ENCODE peak calls at places on chromosomes 5 and 9, in five cellular contexts. P is A549, R is neural crest cell, F is type B pancreatic cell, W is foreskin fibroblast. T is an unnamed sample.

GRCh38 chr9:129312251-129312650 is 134.2 kb upstream of the IER5L start:
- DNase-seq in R (no peak), P (no peak), F (peak), W (no peak), T (no peak)

GRCh38 chr9:6014668-6015270 is 655 bp downstream of the RANBP6 start:
- DNase-seq in R (no peak), P (peak), F (no peak), W (peak), T (no peak)

GRCh38 chr9:128713411-128713780 is 10.5 kb downstream of the ZDHHC12 start:
- DNase-seq in F (no peak), P (no peak), W (no peak), R (no peak), T (no peak)

GRCh38 chr9:33125871-33126822 is 41.0 kb downstream of the B4GALT1 start:
- DNase-seq in P (peak), W (peak), R (no peak), F (no peak), T (no peak)

GRCh38 chr5:129460121-129460950 is at the start of gene ADAMTS19:
- DNase-seq in F (peak), P (peak), W (peak), R (peak), T (no peak)

GRCh38 chr9:17631396-17631795 is 52.5 kb downstream of the SH3GL2 start:
- DNase-seq in R (no peak), P (no peak), F (no peak), W (no peak), T (no peak)

GRCh38 chr5:55702612-55703345 is 9.3 kb downstream of the SLC38A9 start:
- DNase-seq in R (no peak), W (no peak), F (no peak), P (no peak), T (no peak)

GRCh38 chr5:138538943-138539627 is 4.0 kb downstream of the ETF1 start:
- DNase-seq in P (no peak), F (no peak), W (no peak), R (no peak), T (no peak)

GRCh38 chr9:86573886-86574285 is 219.7 kb upstream of the TUT7 start:
- DNase-seq in W (peak), P (no peak), F (no peak), R (no peak), T (no peak)

GRCh38 chr5:151019331-151019730 is 1.1 kb upstream of the GPX3 start:
- DNase-seq in P (no peak), R (no peak), F (no peak), W (no peak), T (no peak)

GRCh38 chr9:98775831-98776441 is 20.4 kb downstream of the ANKS6 start:
- DNase-seq in R (peak), P (peak), W (peak), F (no peak), T (no peak)

GRCh38 chr9:99947395-99947794 is 40.9 kb downstream of the STX17 start:
- DNase-seq in F (no peak), W (peak), P (peak), R (no peak), T (no peak)
- TF ChIP-seq CTCF in F (peak), W (peak), P (no peak), R (peak), T (no peak)

GRCh38 chr5:154866841-154867240 is 8.4 kb downstream of the CNOT8 start:
- DNase-seq in R (no peak), W (no peak), F (no peak), P (no peak), T (no peak)

GRCh38 chr5:154873791-154874331 is 15.4 kb downstream of the CNOT8 start:
- DNase-seq in F (no peak), P (no peak), R (no peak), W (no peak), T (no peak)

GRCh38 chr5:154865466-154866184 is 7.2 kb downstream of the CNOT8 start:
- DNase-seq in W (no peak), F (no peak), P (no peak), R (no peak), T (no peak)

GRCh38 chr5:154871732-154872131 is 13.3 kb downstream of the CNOT8 start:
- DNase-seq in R (no peak), W (no peak), F (no peak), P (no peak), T (no peak)

GRCh38 chr5:154868702-154869101 is 10.3 kb downstream of the CNOT8 start:
- DNase-seq in F (no peak), P (peak), R (no peak), W (peak), T (no peak)
- TF ChIP-seq CTCF in F (peak), P (peak), R (no peak), W (peak), T (no peak)

GRCh38 chr9:117046666-117047327 is 359.7 kb downstream of the TRIM32 start:
- DNase-seq in W (no peak), R (no peak), F (no peak), P (no peak), T (no peak)
- TF ChIP-seq CTCF in W (peak), R (peak), F (peak), P (no peak), T (no peak)

DNA sequence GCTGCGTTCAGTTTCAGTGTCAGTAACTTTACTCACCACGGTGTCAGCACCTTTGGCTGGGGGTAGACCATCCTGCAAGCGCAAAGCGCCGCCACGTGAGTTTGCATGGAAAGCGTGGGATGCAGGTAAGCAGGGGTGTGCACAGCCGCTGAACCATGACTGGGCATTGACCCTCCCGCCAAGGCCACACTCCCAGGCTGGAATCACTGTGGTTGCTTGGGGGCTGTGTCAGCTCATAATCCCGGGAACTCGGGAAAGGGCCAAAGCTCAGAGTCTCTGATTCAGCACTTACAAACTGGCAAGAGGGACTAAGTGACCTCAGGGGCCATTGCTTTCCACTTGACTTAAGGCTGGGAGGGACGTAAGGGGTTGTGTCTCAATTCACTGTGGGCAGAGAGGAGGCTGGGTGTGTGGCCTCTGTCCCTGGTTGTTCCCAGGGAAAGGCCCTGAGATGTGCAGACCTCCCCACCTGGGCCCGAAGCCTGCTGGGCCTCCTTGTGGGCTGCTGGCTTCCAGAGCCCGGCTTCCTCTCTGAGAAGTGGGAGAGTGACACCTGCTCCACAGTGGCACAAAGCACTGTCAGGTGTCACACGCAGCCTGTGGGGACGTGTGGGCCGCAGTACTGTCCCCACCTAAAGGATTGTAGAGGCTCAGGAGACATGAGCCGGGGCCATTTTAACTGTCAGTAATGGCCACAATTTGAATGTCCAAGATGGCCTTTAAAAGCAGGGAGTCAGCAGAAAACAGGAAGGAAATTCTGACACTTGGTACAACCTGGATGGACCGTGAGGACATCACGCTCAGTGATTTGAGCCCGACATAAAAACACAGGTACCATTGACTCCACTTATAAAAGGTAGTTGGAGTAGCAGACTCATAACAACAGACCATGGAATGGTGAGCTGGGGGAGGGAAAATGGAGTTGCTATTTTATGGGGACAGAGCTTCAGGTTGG is 16.7 kb downstream of the ABO start:
- DNase-seq in R (no peak), W (no peak), P (no peak), F (no peak), T (no peak)
- TF ChIP-seq CTCF in R (no peak), W (no peak), P (no peak), F (no peak), T (no peak)

DNA sequence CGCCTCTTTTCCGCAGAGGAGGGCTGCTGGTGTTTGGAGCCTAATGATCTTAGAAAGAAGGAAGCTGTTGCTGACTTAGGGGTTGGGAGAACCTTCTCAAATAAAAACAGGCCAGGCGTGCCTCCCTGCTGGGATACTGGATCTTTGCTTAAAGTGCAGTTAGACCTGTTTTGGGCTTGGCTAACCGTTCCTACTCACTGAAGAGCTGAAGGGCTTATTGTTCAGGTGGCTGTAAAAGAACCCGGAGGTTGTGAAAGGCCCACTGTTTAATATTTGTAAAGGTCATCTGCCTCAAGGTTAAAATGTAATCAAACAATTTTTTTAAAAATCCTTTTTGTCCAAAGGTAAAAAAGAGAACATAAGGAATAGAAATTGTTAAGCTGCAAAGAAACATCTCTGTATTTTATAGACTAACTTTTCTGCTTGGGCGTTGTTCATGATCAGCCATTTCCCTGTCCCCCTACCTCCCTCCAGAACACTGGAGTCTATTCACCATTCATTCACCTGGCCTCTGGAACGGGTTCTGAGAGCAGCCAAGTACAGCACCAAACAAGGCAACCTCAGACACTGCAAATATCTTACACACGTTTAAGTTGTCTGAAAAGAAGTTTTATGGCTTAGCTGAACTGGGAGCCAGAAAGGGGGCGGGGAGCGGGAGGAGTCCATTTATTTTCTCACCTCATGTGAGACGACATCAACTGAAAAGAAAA is 18.6 kb upstream of the MTMR12 start:
- DNase-seq in R (no peak), W (no peak), P (no peak), F (no peak), T (no peak)
- TF ChIP-seq CTCF in R (no peak), W (no peak), P (no peak), F (no peak), T (no peak)

GRCh38 chr5:170848033-170848432 is 13.8 kb upstream of the RANBP17 start:
- DNase-seq in R (no peak), F (no peak), W (peak), P (no peak), T (no peak)

GRCh38 chr5:170854550-170854949 is 7.3 kb upstream of the RANBP17 start:
- DNase-seq in R (no peak), W (no peak), P (no peak), F (no peak), T (no peak)

GRCh38 chr5:170844651-170845050 is 17.2 kb upstream of the RANBP17 start:
- DNase-seq in P (no peak), F (no peak), W (no peak), R (no peak), T (no peak)

GRCh38 chr5:170846416-170846815 is 15.4 kb upstream of the RANBP17 start:
- DNase-seq in W (no peak), R (no peak), P (no peak), F (no peak), T (no peak)

DNA sequence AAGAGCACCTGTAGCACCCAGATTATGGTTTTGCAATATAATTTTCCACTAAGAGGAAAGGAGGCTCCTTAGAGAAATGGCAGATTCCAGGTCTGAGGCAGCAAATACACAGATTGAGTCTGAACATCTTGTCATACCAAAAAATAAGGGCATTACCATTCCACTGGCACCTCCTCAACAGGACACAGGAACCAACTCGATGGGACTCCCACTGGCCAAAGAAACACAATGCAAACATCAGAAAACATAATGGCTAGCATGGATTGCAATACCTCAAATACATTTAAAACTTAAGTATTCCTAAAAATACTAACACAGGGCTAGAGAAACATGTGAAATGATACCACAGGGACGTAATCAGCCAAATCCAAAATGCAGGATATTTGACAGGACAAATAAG is 12.4 kb upstream of the RANBP17 start:
- DNase-seq in W (no peak), P (no peak), F (no peak), R (no peak), T (no peak)
- TF ChIP-seq CTCF in W (no peak), P (no peak), F (no peak), R (no peak), T (no peak)